ENCODE peak calls at places on chromosomes 11 and 22, in six cellular contexts. L, Q, X, A, N and F are unnamed samples.
A peak's percentile ranks its signal among the peaks of the same experiment; 100 is the strongest.

GRCh38 chr22:26534874-26535470 is 22.7 kb upstream of the TFIP11 start:
- DNase-seq in L (no peak), Q (no peak), X (no peak), A (no peak), N (no peak), F (no peak)

GRCh38 chr11:117083011-117083940 is 15.0 kb downstream of the SIK3 start:
- DNase-seq in L (no peak), Q (no peak), X (no peak), A (no peak), N (no peak), F (no peak)

GRCh38 chr11:94705419-94705818 is 62.7 kb upstream of the AMOTL1 start:
- DNase-seq in L (no peak), Q (no peak), X (no peak), A (no peak), N (no peak), F (no peak)

GRCh38 chr11:41978951-41979350 is 519.5 kb upstream of the LRRC4C start:
- DNase-seq in L (no peak), Q (no peak), X (no peak), A (peak; percentile 86), N (no peak), F (no peak)

GRCh38 chr11:1784761-1785650 is 21.3 kb upstream of the CTSD start:
- DNase-seq in L (no peak), Q (no peak), X (no peak), A (no peak), N (no peak), F (no peak)

GRCh38 chr11:117410861-117411725 is 83.4 kb downstream of the CEP164 start:
- DNase-seq in L (no peak), Q (no peak), X (no peak), A (no peak), N (no peak), F (no peak)

GRCh38 chr11:22510741-22511140 is 114.9 kb downstream of the FANCF start:
- DNase-seq in L (no peak), Q (no peak), X (no peak), A (peak; percentile 52), N (no peak), F (no peak)

GRCh38 chr22:42077486-42078125 is 1.9 kb upstream of the SMDT1 start:
- DNase-seq in L (no peak), Q (no peak), X (no peak), A (no peak), N (no peak), F (no peak)